ENCODE peak calls at places on chromosomes 2 and 18, in nine cellular contexts. T is hepatocyte; B is ecto neural progenitor cell; O is stimulated activated CD4-positive, alpha-beta T cell treated with anti-CD3 and anti-CD28 coated beads, Interleukin-15, amount 100 ng/mL, for 24 hours; Q is amniotic epithelial cell; P is NCI-H1092 treated with DMSO at 0.1 percent for 48 hours; E is NCI-H748 treated with DMSO at 0.1 percent for 48 hours; X is sciatic nerve; R is SJSA1. U is an unnamed sample.

GRCh38 chr2:133879703-133880102 is 311.4 kb upstream of the NCKAP5 start:
- DNase-seq in T (no peak), B (no peak), O (no peak), Q (no peak), P (no peak), E (no peak), X (no peak), R (no peak), U (no peak)

GRCh38 chr2:233867993-233868532 is at the start of gene MSL3B:
- DNase-seq in T (peak), B (peak), O (peak), Q (peak), P (no peak), E (peak), X (no peak), R (peak), U (no peak)

GRCh38 chr18:55585586-55586521 is 2.1 kb downstream of the TCF4 start:
- DNase-seq in T (no peak), B (no peak), O (no peak), Q (peak), P (peak), E (peak), X (no peak), R (peak), U (no peak)

GRCh38 chr18:45567123-45567522 is 48.2 kb upstream of the SLC14A2 start:
- DNase-seq in T (peak), B (no peak), O (no peak), Q (peak), P (no peak), E (no peak), X (no peak), R (peak), U (no peak)

GRCh38 chr2:96734899-96735585 is 4.8 kb downstream of the LMAN2L start:
- DNase-seq in T (no peak), B (no peak), O (no peak), Q (no peak), P (no peak), E (no peak), X (no peak), R (no peak), U (no peak)

GRCh38 chr2:211396815-211397214 is 840.4 kb downstream of the CPS1 start:
- DNase-seq in T (peak), B (no peak), O (no peak), Q (no peak), P (peak), E (peak), X (no peak), R (no peak), U (no peak)

GRCh38 chr2:139969301-139969700 is 1189.1 kb upstream of the NXPH2 start:
- DNase-seq in T (no peak), B (no peak), O (no peak), Q (no peak), P (no peak), E (no peak), X (no peak), R (no peak), U (no peak)

GRCh38 chr2:205883026-205883425 is 200.7 kb downstream of the NRP2 start:
- DNase-seq in T (no peak), B (no peak), O (no peak), Q (no peak), P (no peak), E (no peak), X (no peak), R (no peak), U (no peak)

GRCh38 chr2:190110699-190111098 is 48.2 kb upstream of the MSTN start:
- DNase-seq in T (no peak), B (no peak), O (no peak), Q (no peak), P (no peak), E (no peak), X (no peak), R (no peak), U (no peak)

GRCh38 chr18:75478996-75479870 is 51.7 kb upstream of the SMIM21 start:
- DNase-seq in T (peak), B (no peak), O (no peak), Q (peak), P (peak), E (peak), X (no peak), R (peak), U (no peak)

GRCh38 chr2:101349893-101350662 is 37.2 kb downstream of the CREG2 start:
- DNase-seq in T (peak), B (no peak), O (no peak), Q (peak), P (no peak), E (no peak), X (no peak), R (no peak), U (no peak)

GRCh38 chr2:36367497-36368353 is 12.1 kb downstream of the CRIM1 start:
- DNase-seq in T (no peak), B (no peak), O (no peak), Q (peak), P (no peak), E (no peak), X (no peak), R (peak), U (no peak)

GRCh38 chr2:146370821-146371220 is 1474.0 kb upstream of the ACVR2A start:
- DNase-seq in T (no peak), B (no peak), O (no peak), Q (peak), P (no peak), E (no peak), X (no peak), R (no peak), U (no peak)

GRCh38 chr18:57787068-57787682 is 15.9 kb downstream of the ATP8B1 start:
- DNase-seq in T (no peak), B (no peak), O (no peak), Q (no peak), P (no peak), E (no peak), X (no peak), R (no peak), U (no peak)

GRCh38 chr2:238895901-238896600 is 48.2 kb downstream of the TWIST2 start:
- DNase-seq in T (peak), B (peak), O (no peak), Q (peak), P (no peak), E (no peak), X (peak), R (no peak), U (peak)

GRCh38 chr2:166518634-166519390 is 24.8 kb upstream of the SCN7A start:
- DNase-seq in T (no peak), B (no peak), O (no peak), Q (no peak), P (no peak), E (no peak), X (no peak), R (no peak), U (no peak)

GRCh38 chr18:59881728-59882685 is 17.8 kb upstream of the PMAIP1 start:
- DNase-seq in T (peak), B (no peak), O (peak), Q (peak), P (peak), E (peak), X (no peak), R (peak), U (no peak)